ENCODE peak calls at places on chromosomes 3 and 15, in five cellular contexts. G, Q, B, L and R are unnamed samples.

GRCh38 chr3:120682095-120682681 is at the start of gene HGD:
- DNase-seq in G (no peak), Q (no peak), B (no peak), L (no peak), R (no peak)

GRCh38 chr3:124781706-124782376 is 51.6 kb downstream of the UMPS start:
- DNase-seq in G (no peak), Q (no peak), B (no peak), L (no peak), R (no peak)

GRCh38 chr3:106183762-106184391 is 315.1 kb upstream of the CBLB start:
- DNase-seq in G (no peak), Q (no peak), B (no peak), L (no peak), R (no peak)

GRCh38 chr15:82750831-82751181 is 41.1 kb upstream of the AP3B2 start:
- DNase-seq in G (no peak), Q (no peak), B (no peak), L (no peak), R (no peak)

GRCh38 chr3:152374260-152374990 is 105.7 kb downstream of the MBNL1 start:
- DNase-seq in G (no peak), Q (no peak), B (no peak), L (no peak), R (no peak)

GRCh38 chr3:108387065-108387464 is 90.7 kb downstream of the HHLA2 start:
- DNase-seq in G (no peak), Q (no peak), B (no peak), L (no peak), R (no peak)

GRCh38 chr3:165778456-165778855 is 58.8 kb downstream of the BCHE start:
- DNase-seq in G (no peak), Q (no peak), B (no peak), L (no peak), R (no peak)

GRCh38 chr15:66730168-66731014 is 28.4 kb downstream of the SMAD6 start:
- DNase-seq in G (no peak), Q (no peak), B (no peak), L (no peak), R (no peak)

GRCh38 chr3:23365066-23365465 is 161.9 kb downstream of the UBE2E2 start:
- DNase-seq in G (no peak), Q (no peak), B (no peak), L (no peak), R (no peak)

GRCh38 chr3:86771741-86772512 is 219.0 kb downstream of the VGLL3 start:
- DNase-seq in G (no peak), Q (no peak), B (no peak), L (no peak), R (no peak)

GRCh38 chr3:18019178-18019530 is 276.7 kb upstream of the TBC1D5 start:
- DNase-seq in G (no peak), Q (no peak), B (no peak), L (no peak), R (no peak)

GRCh38 chr3:138935505-138935863 is 11.5 kb downstream of the FOXL2 start:
- DNase-seq in G (no peak), Q (no peak), B (no peak), L (no peak), R (no peak)

GRCh38 chr15:62068071-62068786 is 1.5 kb downstream of the C2CD4A start:
- DNase-seq in G (peak), Q (no peak), B (no peak), L (no peak), R (peak)

GRCh38 chr3:104943931-104944330 is 422.8 kb upstream of the ALCAM start:
- DNase-seq in G (no peak), Q (no peak), B (no peak), L (no peak), R (no peak)

GRCh38 chr3:121152573-121152972 is 244.6 kb downstream of the STXBP5L start:
- DNase-seq in G (no peak), Q (no peak), B (no peak), L (no peak), R (no peak)

GRCh38 chr15:66630801-66631351 is 65.1 kb upstream of the LCTL start:
- DNase-seq in G (no peak), Q (no peak), B (no peak), L (no peak), R (no peak)

GRCh38 chr3:44125241-44125640 is 116.4 kb upstream of the TOPAZ1 start:
- DNase-seq in G (no peak), Q (no peak), B (no peak), L (no peak), R (no peak)

GRCh38 chr3:170196833-170197232 is 15.3 kb upstream of the PHC3 start:
- DNase-seq in G (no peak), Q (no peak), B (no peak), L (no peak), R (no peak)

GRCh38 chr15:91263632-91264477 is 163.8 kb downstream of the SV2B start:
- DNase-seq in G (no peak), Q (peak), B (no peak), L (peak), R (no peak)

GRCh38 chr3:3086239-3086638 is 23.9 kb downstream of the IL5RA start:
- DNase-seq in G (no peak), Q (no peak), B (no peak), L (no peak), R (no peak)

GRCh38 chr3:72997421-72997961 is 880 bp downstream of the PPP4R2 start:
- DNase-seq in G (no peak), Q (no peak), B (peak), L (no peak), R (no peak)

GRCh38 chr3:103863381-103863780 is 1428.6 kb downstream of the ZPLD1 start:
- DNase-seq in G (no peak), Q (no peak), B (no peak), L (no peak), R (no peak)

GRCh38 chr3:103862415-103862814 is 1427.6 kb downstream of the ZPLD1 start:
- DNase-seq in G (no peak), Q (no peak), B (no peak), L (no peak), R (no peak)

GRCh38 chr3:103866113-103866512 is 1431.3 kb downstream of the ZPLD1 start:
- DNase-seq in G (no peak), Q (no peak), B (no peak), L (no peak), R (no peak)
- TF ChIP-seq CTCF in G (no peak), Q (no peak), B (no peak), L (no peak), R (no peak)

DNA sequence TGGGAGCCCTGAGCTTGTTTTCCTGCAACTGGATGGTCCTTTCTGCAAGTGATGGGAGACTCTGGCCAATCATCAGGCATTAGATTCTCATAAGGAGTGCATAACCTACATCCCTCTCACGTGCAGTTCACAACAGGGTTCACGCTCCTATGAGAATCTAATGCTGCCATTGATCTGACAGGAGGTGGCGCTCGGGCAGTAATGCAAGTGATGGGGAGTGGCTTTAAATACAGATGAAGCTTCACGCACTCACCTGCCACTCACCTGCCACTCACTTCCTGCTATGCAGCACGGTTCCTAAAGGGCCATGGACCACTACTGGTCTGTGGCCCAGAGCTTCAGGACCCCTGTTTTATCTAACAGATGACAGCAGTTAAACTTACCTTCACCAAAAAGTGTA is 21.4 kb downstream of the CSNK1G1 start:
- DNase-seq in G (peak), Q (no peak), B (peak), L (no peak), R (no peak)
- TF ChIP-seq CTCF in G (peak), Q (no peak), B (peak), L (no peak), R (no peak)

GRCh38 chr15:100910556-100910955 is 8.6 kb upstream of the LRRK1 start:
- DNase-seq in G (no peak), Q (no peak), B (no peak), L (no peak), R (no peak)

GRCh38 chr15:100911086-100911485 is 8.1 kb upstream of the LRRK1 start:
- DNase-seq in G (no peak), Q (no peak), B (no peak), L (no peak), R (no peak)

GRCh38 chr15:100908466-100908865 is 10.7 kb upstream of the LRRK1 start:
- DNase-seq in G (no peak), Q (no peak), B (no peak), L (no peak), R (no peak)

GRCh38 chr15:100909582-100909981 is 9.6 kb upstream of the LRRK1 start:
- DNase-seq in G (no peak), Q (no peak), B (no peak), L (no peak), R (no peak)

DNA sequence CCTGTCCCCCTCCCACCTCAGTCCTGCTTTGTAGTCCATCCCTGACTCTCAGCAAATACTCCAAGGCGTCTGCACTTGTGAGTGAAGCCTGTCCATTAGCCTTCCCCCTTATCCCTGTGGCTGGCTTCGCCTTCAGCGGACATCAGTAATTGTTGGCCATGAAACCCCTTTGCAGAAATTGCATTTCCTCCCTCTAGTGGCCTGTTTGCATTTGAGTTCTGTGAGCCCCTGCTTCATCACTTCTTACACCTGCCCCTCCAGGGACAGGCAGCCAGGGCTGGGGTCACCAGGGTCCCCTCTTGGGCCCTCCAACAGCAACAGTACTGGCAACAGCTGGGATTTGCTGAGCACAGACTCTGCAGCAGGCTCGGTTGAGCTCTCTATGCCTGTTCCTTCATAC is 9.0 kb upstream of the LRRK1 start:
- DNase-seq in G (no peak), Q (no peak), B (no peak), L (no peak), R (no peak)
- TF ChIP-seq CTCF in G (no peak), Q (peak), B (no peak), L (no peak), R (peak)

GRCh38 chr15:57506422-57506821 is 85.3 kb upstream of the MYZAP start:
- DNase-seq in G (peak), Q (no peak), B (no peak), L (no peak), R (no peak)
- TF ChIP-seq CTCF in G (no peak), Q (no peak), B (no peak), L (no peak), R (no peak)

GRCh38 chr15:77904901-77905300 is 172.6 kb downstream of the TBC1D2B start:
- DNase-seq in G (no peak), Q (no peak), B (no peak), L (no peak), R (no peak)

GRCh38 chr15:77898811-77899730 is 178.4 kb downstream of the TBC1D2B start:
- DNase-seq in G (no peak), Q (no peak), B (no peak), L (peak), R (peak)

GRCh38 chr15:77904436-77904821 is 173.1 kb downstream of the TBC1D2B start:
- DNase-seq in G (peak), Q (no peak), B (no peak), L (no peak), R (no peak)

GRCh38 chr15:77901251-77901881 is 176.1 kb downstream of the TBC1D2B start:
- DNase-seq in G (peak), Q (no peak), B (no peak), L (no peak), R (no peak)

GRCh38 chr15:77901921-77902750 is 175.4 kb downstream of the TBC1D2B start:
- DNase-seq in G (peak), Q (no peak), B (no peak), L (no peak), R (peak)
- TF ChIP-seq CTCF in G (no peak), Q (no peak), B (no peak), L (no peak), R (peak)

DNA sequence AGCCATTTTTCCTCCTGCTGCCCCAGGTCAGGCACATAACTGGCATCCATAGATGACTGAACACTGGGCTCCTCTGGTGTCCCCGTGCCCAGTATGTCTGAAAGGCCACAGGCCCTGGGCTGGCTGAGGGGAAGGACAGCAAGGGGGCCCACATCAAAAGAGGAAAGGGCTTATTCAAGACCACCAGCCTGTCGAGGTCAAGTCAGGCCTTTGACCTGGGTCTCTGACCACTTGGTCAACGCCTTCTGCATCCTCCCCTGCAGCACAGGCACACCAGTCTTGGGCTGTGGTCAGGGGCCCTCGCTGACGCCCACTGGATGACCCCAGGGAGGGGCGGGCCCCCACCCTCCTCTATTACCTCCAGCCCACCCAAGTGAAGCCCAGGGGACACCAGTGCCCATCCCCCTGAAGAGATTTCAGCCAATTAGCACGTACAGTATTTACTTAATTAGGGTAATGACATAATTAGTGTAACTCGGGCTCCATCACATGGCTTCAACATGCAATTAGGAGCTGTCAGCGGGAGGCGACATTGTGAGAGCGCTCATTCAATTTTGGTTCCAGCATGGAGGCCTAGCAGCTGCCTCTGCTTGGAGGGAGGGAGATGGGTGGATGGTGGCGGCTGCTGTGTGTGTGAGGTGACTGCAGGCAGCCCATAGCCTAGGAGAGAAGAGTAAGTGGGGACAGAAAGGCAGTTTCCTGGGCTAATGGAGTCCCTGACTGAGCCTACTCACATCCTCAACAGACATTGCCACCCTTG is 13.5 kb upstream of the DNAH1 start:
- DNase-seq in G (no peak), Q (no peak), B (no peak), L (no peak), R (no peak)
- TF ChIP-seq CTCF in G (no peak), Q (no peak), B (no peak), L (no peak), R (no peak)